ENCODE peak calls at places on chromosomes 1 and 21, in five cellular contexts. X, R, U, O and D are unnamed samples.
A peak's percentile ranks its signal among the peaks of the same experiment; 100 is the strongest.

GRCh38 chr1:93776728-93777127 is 95.1 kb upstream of the BCAR3 start:
- DNase-seq in X (no peak), R (no peak), U (no peak), O (no peak), D (no peak)

GRCh38 chr1:232149302-232150201 is 480.4 kb downstream of the SIPA1L2 start:
- DNase-seq in X (no peak), R (no peak), U (no peak), O (no peak), D (no peak)

GRCh38 chr1:10829067-10829818 is 32.8 kb upstream of the CASZ1 start:
- DNase-seq in X (no peak), R (no peak), U (no peak), O (no peak), D (no peak)

GRCh38 chr21:25186278-25186677 is 421.0 kb downstream of the MRPL39 start:
- DNase-seq in X (no peak), R (no peak), U (no peak), O (no peak), D (no peak)

GRCh38 chr1:160981584-160982411 is 27.2 kb upstream of the ITLN2 start:
- DNase-seq in X (no peak), R (peak; percentile 24), U (no peak), O (no peak), D (peak; percentile 88)

GRCh38 chr1:5769146-5769545 is 223.1 kb downstream of the NPHP4 start:
- DNase-seq in X (no peak), R (no peak), U (no peak), O (no peak), D (no peak)

GRCh38 chr1:202848191-202848542 is 37.4 kb downstream of the PCAT6 start:
- DNase-seq in X (no peak), R (no peak), U (no peak), O (no peak), D (no peak)

GRCh38 chr1:172547071-172547470 is 14.1 kb downstream of the SUCO start:
- DNase-seq in X (no peak), R (no peak), U (no peak), O (no peak), D (no peak)

GRCh38 chr1:185824106-185824505 is 89.9 kb downstream of the HMCN1 start:
- DNase-seq in X (no peak), R (no peak), U (no peak), O (no peak), D (no peak)

GRCh38 chr1:115136706-115137105 is 47.4 kb upstream of the TSPAN2 start:
- DNase-seq in X (no peak), R (no peak), U (no peak), O (peak; percentile 67), D (no peak)

GRCh38 chr1:93735722-93736121 is 54.1 kb upstream of the BCAR3 start:
- DNase-seq in X (no peak), R (no peak), U (no peak), O (peak; percentile 62), D (no peak)

GRCh38 chr1:60427194-60427593 is 353.6 kb upstream of the C1orf87 start:
- DNase-seq in X (no peak), R (no peak), U (no peak), O (no peak), D (no peak)

GRCh38 chr1:76425843-76426145 is 351.2 kb downstream of the ST6GALNAC3 start:
- DNase-seq in X (no peak), R (no peak), U (no peak), O (no peak), D (no peak)

GRCh38 chr1:38140025-38140487 is 93.5 kb upstream of the POU3F1 start:
- DNase-seq in X (no peak), R (no peak), U (no peak), O (no peak), D (peak; percentile 69)

GRCh38 chr21:36718951-36719501 is 20.1 kb downstream of the SIM2 start:
- DNase-seq in X (no peak), R (no peak), U (peak; percentile 26), O (no peak), D (no peak)

GRCh38 chr1:112402682-112403643 is 6.9 kb downstream of the CTTNBP2NL start:
- DNase-seq in X (no peak), R (no peak), U (no peak), O (no peak), D (no peak)

GRCh38 chr1:52725903-52726264 is 369 bp upstream of the ZYG11B start:
- DNase-seq in X (no peak), R (no peak), U (no peak), O (no peak), D (no peak)

GRCh38 chr1:111448482-111448917 is 556 bp downstream of the WDR77 start:
- DNase-seq in X (no peak), R (peak; percentile 43), U (no peak), O (no peak), D (no peak)

GRCh38 chr1:46615735-46616134 is 876 bp downstream of the MOB3C start:
- DNase-seq in X (no peak), R (peak; percentile 21), U (no peak), O (no peak), D (no peak)